ENCODE peak calls at places on chromosomes 13 and 19, in seven cellular contexts. One of them, this sample, is unnamed.

GRCh38 chr19:33638167-33639033 is 16.6 kb downstream of the CHST8 start:
- DNase-seq in GM10248: no peak
- DNase-seq in A549: no peak
- DNase-seq in heart right ventricle: no peak
- DNase-seq in nephron progenitor cell: no peak
- DNase-seq in brain microvascular endothelial cell: no peak
- DNase-seq in omental fat pad: no peak
- DNase-seq in this sample: no peak

GRCh38 chr13:92676246-92676645 is 550.4 kb upstream of the GPC6 start:
- DNase-seq in GM10248: no peak
- DNase-seq in A549: no peak
- DNase-seq in heart right ventricle: no peak
- DNase-seq in nephron progenitor cell: no peak
- DNase-seq in brain microvascular endothelial cell: no peak
- DNase-seq in omental fat pad: no peak
- DNase-seq in this sample: no peak

GRCh38 chr19:13843104-13843921 is 33.6 kb upstream of the NANOS3 start:
- DNase-seq in GM10248: no peak
- DNase-seq in A549: no peak
- DNase-seq in heart right ventricle: peak
- DNase-seq in nephron progenitor cell: peak
- DNase-seq in brain microvascular endothelial cell: no peak
- DNase-seq in omental fat pad: no peak
- DNase-seq in this sample: peak

GRCh38 chr13:25473864-25474263 is 102.1 kb downstream of the ATP8A2 start:
- DNase-seq in GM10248: no peak
- DNase-seq in A549: no peak
- DNase-seq in heart right ventricle: no peak
- DNase-seq in nephron progenitor cell: no peak
- DNase-seq in brain microvascular endothelial cell: no peak
- DNase-seq in omental fat pad: no peak
- DNase-seq in this sample: no peak

GRCh38 chr13:102983496-102983895 is 82.7 kb downstream of the SLC10A2 start:
- DNase-seq in GM10248: no peak
- DNase-seq in A549: no peak
- DNase-seq in heart right ventricle: no peak
- DNase-seq in nephron progenitor cell: no peak
- DNase-seq in brain microvascular endothelial cell: peak
- DNase-seq in omental fat pad: no peak
- DNase-seq in this sample: no peak

GRCh38 chr19:17579523-17580244 is 24.2 kb downstream of the COLGALT1 start:
- DNase-seq in GM10248: peak
- DNase-seq in A549: peak
- DNase-seq in heart right ventricle: peak
- DNase-seq in nephron progenitor cell: peak
- DNase-seq in brain microvascular endothelial cell: peak
- DNase-seq in omental fat pad: no peak
- DNase-seq in this sample: peak

GRCh38 chr13:99190147-99190985 is 10.3 kb upstream of the UBAC2 start:
- DNase-seq in GM10248: no peak
- DNase-seq in A549: no peak
- DNase-seq in heart right ventricle: no peak
- DNase-seq in nephron progenitor cell: no peak
- DNase-seq in brain microvascular endothelial cell: no peak
- DNase-seq in omental fat pad: no peak
- DNase-seq in this sample: no peak

GRCh38 chr19:33462112-33462726 is 59.4 kb downstream of the PEPD start:
- DNase-seq in GM10248: no peak
- DNase-seq in A549: no peak
- DNase-seq in heart right ventricle: no peak
- DNase-seq in nephron progenitor cell: no peak
- DNase-seq in brain microvascular endothelial cell: no peak
- DNase-seq in omental fat pad: no peak
- DNase-seq in this sample: no peak

GRCh38 chr19:49512970-49513745 is 697 bp downstream of the FCGRT start:
- DNase-seq in GM10248: no peak
- DNase-seq in A549: no peak
- DNase-seq in heart right ventricle: peak
- DNase-seq in nephron progenitor cell: peak
- DNase-seq in brain microvascular endothelial cell: no peak
- DNase-seq in omental fat pad: no peak
- DNase-seq in this sample: no peak

GRCh38 chr19:15010497-15011255 is 31.0 kb upstream of the SLC1A6 start:
- DNase-seq in GM10248: no peak
- DNase-seq in A549: no peak
- DNase-seq in heart right ventricle: no peak
- DNase-seq in nephron progenitor cell: peak
- DNase-seq in brain microvascular endothelial cell: no peak
- DNase-seq in omental fat pad: no peak
- DNase-seq in this sample: no peak
- TF ChIP-seq CTCF in GM10248: no peak
- TF ChIP-seq CTCF in A549: no peak
- TF ChIP-seq CTCF in heart right ventricle: no peak
- TF ChIP-seq CTCF in nephron progenitor cell: no peak
- TF ChIP-seq CTCF in brain microvascular endothelial cell: no peak
- TF ChIP-seq CTCF in omental fat pad: no peak
- TF ChIP-seq CTCF in this sample: no peak

GRCh38 chr13:106083620-106084350 is 451.7 kb downstream of the EFNB2 start:
- DNase-seq in GM10248: peak
- DNase-seq in A549: no peak
- DNase-seq in heart right ventricle: no peak
- DNase-seq in nephron progenitor cell: no peak
- DNase-seq in brain microvascular endothelial cell: peak
- DNase-seq in omental fat pad: no peak
- DNase-seq in this sample: no peak
- TF ChIP-seq CTCF in GM10248: peak
- TF ChIP-seq CTCF in A549: peak
- TF ChIP-seq CTCF in heart right ventricle: peak
- TF ChIP-seq CTCF in nephron progenitor cell: no peak
- TF ChIP-seq CTCF in brain microvascular endothelial cell: peak
- TF ChIP-seq CTCF in omental fat pad: no peak
- TF ChIP-seq CTCF in this sample: no peak

GRCh38 chr13:84430015-84430414 is 547.7 kb upstream of the SLITRK1 start:
- DNase-seq in GM10248: no peak
- DNase-seq in A549: no peak
- DNase-seq in heart right ventricle: no peak
- DNase-seq in nephron progenitor cell: no peak
- DNase-seq in brain microvascular endothelial cell: peak
- DNase-seq in omental fat pad: no peak
- DNase-seq in this sample: no peak

GRCh38 chr13:84433024-84433423 is 550.8 kb upstream of the SLITRK1 start:
- DNase-seq in GM10248: no peak
- DNase-seq in A549: no peak
- DNase-seq in heart right ventricle: no peak
- DNase-seq in nephron progenitor cell: no peak
- DNase-seq in brain microvascular endothelial cell: peak
- DNase-seq in omental fat pad: no peak
- DNase-seq in this sample: no peak

GRCh38 chr13:84430441-84430840 is 548.2 kb upstream of the SLITRK1 start:
- DNase-seq in GM10248: no peak
- DNase-seq in A549: no peak
- DNase-seq in heart right ventricle: no peak
- DNase-seq in nephron progenitor cell: no peak
- DNase-seq in brain microvascular endothelial cell: peak
- DNase-seq in omental fat pad: no peak
- DNase-seq in this sample: no peak

DNA sequence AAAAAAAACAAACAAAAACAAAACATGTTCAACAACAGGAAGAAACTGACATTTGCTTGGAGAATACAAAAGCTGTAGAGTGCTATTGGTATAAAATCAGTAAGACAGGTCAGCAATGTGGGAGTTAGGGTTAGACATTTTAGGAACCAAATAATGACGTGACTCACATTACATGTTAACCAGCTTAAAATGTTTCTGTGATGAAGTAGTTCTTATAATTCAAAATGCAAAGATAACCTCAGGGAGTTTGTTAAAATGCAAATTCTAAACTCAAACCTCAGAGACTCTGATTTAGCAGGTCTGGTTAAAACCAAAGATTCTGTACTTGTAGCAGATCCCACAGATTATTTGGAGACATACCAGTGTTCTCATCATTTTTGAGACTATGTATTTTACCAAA is 549.4 kb upstream of the SLITRK1 start:
- DNase-seq in GM10248: no peak
- DNase-seq in A549: no peak
- DNase-seq in heart right ventricle: no peak
- DNase-seq in nephron progenitor cell: no peak
- DNase-seq in brain microvascular endothelial cell: no peak
- DNase-seq in omental fat pad: no peak
- DNase-seq in this sample: no peak
- TF ChIP-seq CTCF in GM10248: no peak
- TF ChIP-seq CTCF in A549: no peak
- TF ChIP-seq CTCF in heart right ventricle: no peak
- TF ChIP-seq CTCF in nephron progenitor cell: no peak
- TF ChIP-seq CTCF in brain microvascular endothelial cell: no peak
- TF ChIP-seq CTCF in omental fat pad: no peak
- TF ChIP-seq CTCF in this sample: no peak

GRCh38 chr13:114135731-114136171 is 3.3 kb upstream of the RASA3 start:
- DNase-seq in GM10248: no peak
- DNase-seq in A549: no peak
- DNase-seq in heart right ventricle: no peak
- DNase-seq in nephron progenitor cell: no peak
- DNase-seq in brain microvascular endothelial cell: no peak
- DNase-seq in omental fat pad: no peak
- DNase-seq in this sample: no peak
- TF ChIP-seq CTCF in GM10248: no peak
- TF ChIP-seq CTCF in A549: no peak
- TF ChIP-seq CTCF in heart right ventricle: no peak
- TF ChIP-seq CTCF in nephron progenitor cell: no peak
- TF ChIP-seq CTCF in brain microvascular endothelial cell: no peak
- TF ChIP-seq CTCF in omental fat pad: no peak
- TF ChIP-seq CTCF in this sample: no peak

GRCh38 chr13:80337706-80338105 is 3.2 kb downstream of the SPRY2 start:
- DNase-seq in GM10248: no peak
- DNase-seq in A549: no peak
- DNase-seq in heart right ventricle: no peak
- DNase-seq in nephron progenitor cell: no peak
- DNase-seq in brain microvascular endothelial cell: no peak
- DNase-seq in omental fat pad: no peak
- DNase-seq in this sample: no peak
- TF ChIP-seq CTCF in GM10248: no peak
- TF ChIP-seq CTCF in A549: no peak
- TF ChIP-seq CTCF in heart right ventricle: no peak
- TF ChIP-seq CTCF in nephron progenitor cell: no peak
- TF ChIP-seq CTCF in brain microvascular endothelial cell: no peak
- TF ChIP-seq CTCF in omental fat pad: no peak
- TF ChIP-seq CTCF in this sample: no peak

DNA sequence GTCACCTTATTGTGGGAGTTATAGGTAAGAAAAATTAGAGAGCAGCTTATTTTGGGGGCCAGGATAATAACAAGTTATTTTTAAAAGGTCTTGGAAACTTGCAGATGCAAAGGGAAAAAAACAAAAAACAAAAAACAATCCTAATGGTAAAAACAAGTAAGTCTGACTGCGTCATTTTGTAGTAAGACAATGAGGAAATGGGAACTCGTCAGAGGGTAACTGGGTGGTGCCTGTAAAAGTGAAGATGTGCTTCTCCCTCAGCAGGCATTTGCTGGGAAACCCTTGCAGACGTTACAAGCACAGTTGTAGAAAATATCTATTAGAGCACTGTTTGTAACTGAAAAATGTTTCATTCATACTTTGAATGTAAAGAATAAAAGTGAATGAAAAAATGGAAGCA is 2.2 kb upstream of the TNFSF13B start:
- DNase-seq in GM10248: no peak
- DNase-seq in A549: no peak
- DNase-seq in heart right ventricle: no peak
- DNase-seq in nephron progenitor cell: no peak
- DNase-seq in brain microvascular endothelial cell: no peak
- DNase-seq in omental fat pad: no peak
- DNase-seq in this sample: no peak
- TF ChIP-seq CTCF in GM10248: no peak
- TF ChIP-seq CTCF in A549: no peak
- TF ChIP-seq CTCF in heart right ventricle: no peak
- TF ChIP-seq CTCF in nephron progenitor cell: no peak
- TF ChIP-seq CTCF in brain microvascular endothelial cell: no peak
- TF ChIP-seq CTCF in omental fat pad: no peak
- TF ChIP-seq CTCF in this sample: no peak